ENCODE peak calls at places on chromosomes 7 and 10, in four cellular contexts. One of them, this sample, is unnamed.

GRCh38 chr7:28708458-28708951 is 249.6 kb downstream of the TRIL start:
- DNase-seq in B cell: no peak
- DNase-seq in CD8-positive, alpha-beta T cell: no peak
- DNase-seq in endothelial cell: no peak
- DNase-seq in this sample: no peak

GRCh38 chr7:56062382-56062781 is 1.7 kb upstream of the SUMF2 start:
- DNase-seq in B cell: no peak
- DNase-seq in CD8-positive, alpha-beta T cell: no peak
- DNase-seq in endothelial cell: no peak
- DNase-seq in this sample: no peak

GRCh38 chr10:69237528-69238159 is 17.5 kb downstream of the HKDC1 start:
- DNase-seq in B cell: peak; percentile 88
- DNase-seq in CD8-positive, alpha-beta T cell: peak; percentile 92
- DNase-seq in endothelial cell: peak; percentile 94
- DNase-seq in this sample: peak; percentile 81

GRCh38 chr7:99314504-99314903 is 11.2 kb upstream of the ARPC1A start:
- DNase-seq in B cell: no peak
- DNase-seq in CD8-positive, alpha-beta T cell: no peak
- DNase-seq in endothelial cell: no peak
- DNase-seq in this sample: no peak

GRCh38 chr10:48632166-48632565 is 27.3 kb upstream of the ARHGAP22 start:
- DNase-seq in B cell: no peak
- DNase-seq in CD8-positive, alpha-beta T cell: no peak
- DNase-seq in endothelial cell: no peak
- DNase-seq in this sample: no peak

GRCh38 chr7:112933598-112933997 is 143.4 kb upstream of the TMEM168 start:
- DNase-seq in B cell: no peak
- DNase-seq in CD8-positive, alpha-beta T cell: no peak
- DNase-seq in endothelial cell: no peak
- DNase-seq in this sample: no peak

GRCh38 chr10:94094540-94094939 is 100.8 kb downstream of the PLCE1 start:
- DNase-seq in B cell: no peak
- DNase-seq in CD8-positive, alpha-beta T cell: no peak
- DNase-seq in endothelial cell: no peak
- DNase-seq in this sample: no peak

GRCh38 chr7:139855498-139856270 is 26.6 kb downstream of the TBXAS1 start:
- DNase-seq in B cell: peak; percentile 45
- DNase-seq in CD8-positive, alpha-beta T cell: no peak
- DNase-seq in endothelial cell: no peak
- DNase-seq in this sample: no peak

GRCh38 chr7:2032876-2033407 is 199.8 kb downstream of the MAD1L1 start:
- DNase-seq in B cell: no peak
- DNase-seq in CD8-positive, alpha-beta T cell: no peak
- DNase-seq in endothelial cell: no peak
- DNase-seq in this sample: no peak

GRCh38 chr10:97123713-97124112 is 62.0 kb downstream of the SLIT1 start:
- DNase-seq in B cell: no peak
- DNase-seq in CD8-positive, alpha-beta T cell: no peak
- DNase-seq in endothelial cell: no peak
- DNase-seq in this sample: no peak

GRCh38 chr10:79242620-79243152 is 104.6 kb upstream of the PPIF start:
- DNase-seq in B cell: peak; percentile 85
- DNase-seq in CD8-positive, alpha-beta T cell: peak; percentile 46
- DNase-seq in endothelial cell: peak; percentile 73
- DNase-seq in this sample: peak; percentile 38

GRCh38 chr10:104255244-104255981 is 721 bp downstream of the GSTO1 start:
- DNase-seq in B cell: peak; percentile 28
- DNase-seq in CD8-positive, alpha-beta T cell: no peak
- DNase-seq in endothelial cell: no peak
- DNase-seq in this sample: no peak

GRCh38 chr10:125028291-125028867 is 86.5 kb downstream of the ZRANB1 start:
- DNase-seq in B cell: no peak
- DNase-seq in CD8-positive, alpha-beta T cell: no peak
- DNase-seq in endothelial cell: no peak
- DNase-seq in this sample: no peak

GRCh38 chr7:155298834-155299538 is 1.3 kb downstream of the INSIG1 start:
- DNase-seq in B cell: peak; percentile 96
- DNase-seq in CD8-positive, alpha-beta T cell: peak; percentile 94
- DNase-seq in endothelial cell: peak; percentile 87
- DNase-seq in this sample: peak; percentile 66

GRCh38 chr7:79548616-79549206 is 95.2 kb upstream of the MAGI2 start:
- DNase-seq in B cell: no peak
- DNase-seq in CD8-positive, alpha-beta T cell: no peak
- DNase-seq in endothelial cell: no peak
- DNase-seq in this sample: no peak

DNA sequence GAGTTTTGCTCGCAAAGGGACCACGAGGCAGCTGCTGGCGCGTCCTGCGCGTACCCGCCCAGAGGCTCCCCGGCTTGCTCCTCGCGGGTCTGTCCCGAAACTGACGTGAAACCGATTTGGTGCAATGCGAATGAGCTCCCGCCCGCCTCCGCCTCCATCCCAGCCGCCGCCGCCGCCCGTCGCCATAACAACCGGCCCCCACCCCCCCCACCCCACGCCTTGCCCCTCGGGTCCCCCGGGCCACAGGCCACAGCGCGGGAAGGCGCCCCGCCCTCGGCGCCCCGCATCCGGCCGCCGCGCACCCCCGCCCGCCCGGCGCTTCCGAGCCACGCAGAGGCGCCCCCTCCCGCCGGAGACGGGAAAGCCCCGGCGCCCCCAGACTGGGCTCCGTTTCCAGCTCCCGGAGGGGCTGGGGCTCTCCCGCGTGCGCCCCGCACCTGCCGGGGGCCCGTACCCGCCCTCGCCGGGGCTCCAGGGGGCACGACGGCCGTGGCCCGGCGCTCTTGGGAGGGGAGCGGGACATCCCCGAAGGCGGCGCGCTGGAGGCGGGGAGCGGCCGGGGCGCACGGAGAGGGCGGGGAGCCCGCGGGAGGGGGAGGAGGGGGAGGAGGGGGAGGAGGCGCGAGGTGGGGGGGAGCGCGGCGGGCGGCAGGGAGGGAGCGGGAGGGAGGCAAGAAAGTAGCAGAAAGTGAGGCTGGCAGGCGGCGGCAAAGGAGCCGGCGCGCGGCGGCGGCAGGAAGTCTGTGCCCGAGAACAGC is at the start of gene CAMK1D:
- DNase-seq in B cell: peak; percentile 96
- DNase-seq in CD8-positive, alpha-beta T cell: peak; percentile 91
- DNase-seq in endothelial cell: peak; percentile 67
- DNase-seq in this sample: peak; percentile 36
- TF ChIP-seq CTCF in B cell: peak; percentile 2
- TF ChIP-seq CTCF in CD8-positive, alpha-beta T cell: no peak
- TF ChIP-seq CTCF in endothelial cell: no peak
- TF ChIP-seq CTCF in this sample: peak; percentile 44

GRCh38 chr7:15326044-15326644 is 235.7 kb downstream of the AGMO start:
- DNase-seq in B cell: no peak
- DNase-seq in CD8-positive, alpha-beta T cell: no peak
- DNase-seq in endothelial cell: no peak
- DNase-seq in this sample: no peak
- TF ChIP-seq CTCF in B cell: peak; percentile 2
- TF ChIP-seq CTCF in CD8-positive, alpha-beta T cell: no peak
- TF ChIP-seq CTCF in endothelial cell: peak; percentile 60
- TF ChIP-seq CTCF in this sample: peak; percentile 68

DNA sequence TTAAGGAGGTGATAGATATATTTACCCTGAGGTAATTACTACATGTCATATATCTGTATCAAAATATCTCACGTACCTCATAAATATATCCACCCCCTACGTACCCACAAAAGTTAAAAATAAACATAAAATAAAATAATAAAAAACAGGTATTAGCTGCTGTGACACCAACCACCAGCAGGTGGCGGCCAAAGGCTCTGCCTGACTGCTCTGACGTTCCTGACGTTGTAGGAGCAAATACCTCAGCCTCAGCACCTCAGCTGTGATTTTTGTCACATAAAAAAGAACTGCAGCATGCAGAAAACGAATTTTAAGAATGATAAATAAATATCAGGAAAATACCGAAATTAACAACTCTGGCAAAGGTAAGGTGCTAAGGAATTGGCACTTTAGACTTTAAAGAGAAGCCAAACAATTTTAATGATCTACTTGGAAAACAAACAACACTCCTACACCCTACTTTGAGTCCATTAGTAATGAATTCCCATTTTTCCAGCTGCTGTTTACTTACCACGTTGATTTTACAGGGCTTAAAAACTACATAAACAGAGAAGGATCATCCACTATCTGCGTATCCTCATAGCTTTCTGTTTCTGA is 125.4 kb upstream of the TARP start:
- DNase-seq in B cell: peak; percentile 74
- DNase-seq in CD8-positive, alpha-beta T cell: peak; percentile 54
- DNase-seq in endothelial cell: peak; percentile 49
- DNase-seq in this sample: peak; percentile 28
- TF ChIP-seq CTCF in B cell: peak; percentile 99
- TF ChIP-seq CTCF in CD8-positive, alpha-beta T cell: peak; percentile 94
- TF ChIP-seq CTCF in endothelial cell: peak; percentile 98
- TF ChIP-seq CTCF in this sample: peak; percentile 91

DNA sequence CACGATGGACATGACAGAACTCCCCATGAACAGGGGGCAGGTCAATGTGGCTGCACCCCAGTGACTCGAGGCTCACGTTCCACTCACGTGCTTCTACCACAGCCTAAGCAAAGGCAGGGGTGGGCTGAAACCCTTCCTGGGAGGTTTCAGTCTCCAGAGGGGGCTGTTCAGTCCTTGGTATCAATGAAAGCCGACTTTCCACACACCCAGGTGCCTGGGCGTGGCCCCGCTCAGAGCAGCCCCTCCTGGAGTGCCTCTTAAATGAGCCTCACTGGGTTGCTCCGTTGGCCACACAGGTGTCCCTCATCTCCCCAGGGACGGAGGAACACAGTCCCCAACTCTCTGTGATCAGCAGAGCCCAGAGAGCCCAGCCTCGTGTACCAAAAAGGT is 90.5 kb upstream of the PDGFA start:
- DNase-seq in B cell: no peak
- DNase-seq in CD8-positive, alpha-beta T cell: no peak
- DNase-seq in endothelial cell: no peak
- DNase-seq in this sample: no peak
- TF ChIP-seq CTCF in B cell: no peak
- TF ChIP-seq CTCF in CD8-positive, alpha-beta T cell: no peak
- TF ChIP-seq CTCF in endothelial cell: no peak
- TF ChIP-seq CTCF in this sample: no peak

GRCh38 chr7:106354822-106355221 is 70.0 kb upstream of the NAMPT start:
- DNase-seq in B cell: no peak
- DNase-seq in CD8-positive, alpha-beta T cell: no peak
- DNase-seq in endothelial cell: no peak
- DNase-seq in this sample: no peak
- TF ChIP-seq CTCF in B cell: no peak
- TF ChIP-seq CTCF in CD8-positive, alpha-beta T cell: no peak
- TF ChIP-seq CTCF in endothelial cell: no peak
- TF ChIP-seq CTCF in this sample: no peak

DNA sequence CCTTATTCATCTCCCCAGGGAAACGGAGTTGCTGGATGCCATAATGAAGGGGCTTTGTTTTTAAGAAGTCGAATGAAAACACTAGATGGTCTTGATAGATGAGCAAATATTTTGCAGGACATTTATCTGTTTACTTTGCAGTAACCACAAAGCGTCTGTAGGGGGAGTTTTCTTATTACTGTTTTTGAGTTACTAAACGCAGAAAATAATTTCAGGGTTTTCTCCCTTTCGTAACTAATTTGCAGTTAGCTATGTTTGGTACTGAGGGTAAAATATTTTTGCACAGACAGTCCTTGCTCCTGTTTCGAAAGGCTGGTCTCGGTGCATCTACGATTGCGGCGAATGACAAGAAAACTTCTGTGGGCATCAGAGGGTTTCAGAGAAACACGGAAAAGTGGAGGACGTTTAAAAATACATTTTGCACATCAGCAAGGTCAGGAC is 505.6 kb upstream of the MKI67 start:
- DNase-seq in B cell: no peak
- DNase-seq in CD8-positive, alpha-beta T cell: no peak
- DNase-seq in endothelial cell: no peak
- DNase-seq in this sample: no peak
- TF ChIP-seq CTCF in B cell: peak; percentile 34
- TF ChIP-seq CTCF in CD8-positive, alpha-beta T cell: no peak
- TF ChIP-seq CTCF in endothelial cell: peak; percentile 86
- TF ChIP-seq CTCF in this sample: peak; percentile 44

DNA sequence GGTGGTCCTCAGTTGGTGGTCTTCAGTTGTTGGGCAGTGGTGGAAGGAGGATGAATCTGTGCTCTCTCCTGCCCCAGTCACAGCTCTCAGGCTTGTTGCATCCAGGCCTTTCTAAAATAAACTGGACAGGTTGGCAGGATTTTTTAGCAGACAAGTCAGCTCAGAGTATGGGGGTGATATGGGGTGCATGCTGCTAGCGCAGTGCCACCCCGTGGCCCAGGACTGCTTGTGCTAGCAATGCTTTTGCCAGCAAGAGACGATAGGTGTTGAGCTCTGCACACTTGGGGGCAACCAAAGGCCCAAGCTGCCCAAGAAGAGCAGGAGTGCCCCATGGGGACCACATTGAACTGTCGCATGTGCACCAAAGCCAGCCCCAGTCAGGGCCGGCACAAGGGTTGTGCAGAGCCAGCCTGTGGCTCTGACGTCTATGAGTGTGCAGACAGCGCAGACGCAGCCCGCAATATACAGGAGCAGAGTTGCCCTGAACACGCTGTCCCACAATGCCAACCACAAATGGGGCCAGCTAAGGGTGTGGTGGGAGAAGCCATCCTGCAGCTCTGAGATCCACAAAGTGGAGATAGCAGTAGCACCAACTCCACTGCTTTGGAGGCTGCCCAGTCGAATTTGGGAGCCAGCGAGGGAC is 49.8 kb upstream of the PDSS1 start:
- DNase-seq in B cell: no peak
- DNase-seq in CD8-positive, alpha-beta T cell: no peak
- DNase-seq in endothelial cell: no peak
- DNase-seq in this sample: no peak
- TF ChIP-seq CTCF in B cell: no peak
- TF ChIP-seq CTCF in CD8-positive, alpha-beta T cell: no peak
- TF ChIP-seq CTCF in endothelial cell: no peak
- TF ChIP-seq CTCF in this sample: no peak

DNA sequence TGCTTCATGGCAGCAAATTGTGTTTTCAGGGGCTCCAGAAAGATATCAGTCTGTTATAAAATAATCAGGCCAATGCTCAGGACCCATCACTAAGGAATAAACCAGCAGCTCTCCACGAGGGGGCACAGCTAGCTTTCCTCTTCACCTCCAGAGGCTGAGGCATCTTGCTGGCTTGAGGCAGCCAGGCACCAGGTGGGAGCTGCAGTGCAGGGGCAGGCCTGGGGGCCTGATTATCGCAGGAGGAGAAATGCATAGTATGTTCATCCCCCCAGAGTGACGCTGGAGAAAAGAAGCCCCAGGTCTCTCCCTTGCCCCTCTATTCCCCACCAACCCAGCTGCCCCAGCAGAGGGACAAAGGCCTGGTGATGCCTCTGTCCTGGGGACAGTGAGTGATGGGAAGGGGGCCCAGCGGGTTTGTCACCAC is 128.3 kb upstream of the FAM20C start:
- DNase-seq in B cell: no peak
- DNase-seq in CD8-positive, alpha-beta T cell: no peak
- DNase-seq in endothelial cell: peak; percentile 44
- DNase-seq in this sample: no peak
- TF ChIP-seq CTCF in B cell: no peak
- TF ChIP-seq CTCF in CD8-positive, alpha-beta T cell: no peak
- TF ChIP-seq CTCF in endothelial cell: no peak
- TF ChIP-seq CTCF in this sample: peak; percentile 49

GRCh38 chr7:42097756-42098155 is 139.3 kb downstream of the GLI3 start:
- DNase-seq in B cell: no peak
- DNase-seq in CD8-positive, alpha-beta T cell: no peak
- DNase-seq in endothelial cell: no peak
- DNase-seq in this sample: no peak
- TF ChIP-seq CTCF in B cell: no peak
- TF ChIP-seq CTCF in CD8-positive, alpha-beta T cell: no peak
- TF ChIP-seq CTCF in endothelial cell: no peak
- TF ChIP-seq CTCF in this sample: peak; percentile 31

GRCh38 chr10:110336111-110336721 is 31.5 kb upstream of the SMNDC1 start:
- DNase-seq in B cell: no peak
- DNase-seq in CD8-positive, alpha-beta T cell: no peak
- DNase-seq in endothelial cell: no peak
- DNase-seq in this sample: no peak
- TF ChIP-seq CTCF in B cell: no peak
- TF ChIP-seq CTCF in CD8-positive, alpha-beta T cell: no peak
- TF ChIP-seq CTCF in endothelial cell: no peak
- TF ChIP-seq CTCF in this sample: no peak

This sample was measured in progenitor cell of endocrine pancreas.